ENCODE peak calls at places on chromosome 20, in four cellular contexts. D, R, P and O are unnamed samples.
A peak's percentile ranks its signal among the peaks of the same experiment; 100 is the strongest.

GRCh38 chr20:46562009-46562372 is 11.5 kb upstream of the OCSTAMP start:
- DNase-seq in R (no peak), P (no peak), D (no peak), O (no peak)

GRCh38 chr20:17417221-17417620 is 114.0 kb downstream of the BFSP1 start:
- DNase-seq in R (no peak), P (no peak), D (no peak), O (no peak)

GRCh38 chr20:33900515-33901131 is 89.5 kb downstream of the CHMP4B start:
- DNase-seq in D (no peak), P (no peak), R (no peak), O (no peak)

GRCh38 chr20:4014031-4014474 is 1.3 kb downstream of the RNF24 start:
- DNase-seq in P (peak; percentile 93), R (no peak), D (no peak), O (peak; percentile 50)

GRCh38 chr20:51759769-51760510 is 8.2 kb downstream of the ATP9A start:
- DNase-seq in P (no peak), R (no peak), D (no peak), O (no peak)

GRCh38 chr20:2626853-2627541 is 25.4 kb upstream of the NOP56 start:
- DNase-seq in R (no peak), P (no peak), D (no peak), O (no peak)

GRCh38 chr20:56630086-56630493 is 984 bp downstream of the TFAP2C start:
- DNase-seq in P (peak; percentile 93), D (no peak), R (no peak), O (no peak)

GRCh38 chr20:50724851-50725721 is 6.3 kb upstream of the PARD6B start:
- DNase-seq in D (peak; percentile 87), P (no peak), R (peak; percentile 79), O (peak; percentile 22)

GRCh38 chr20:56989516-56989915 is 276.9 kb downstream of the BMP7 start:
- DNase-seq in D (no peak), R (no peak), P (no peak), O (no peak)

GRCh38 chr20:2118783-2119182 is 17.2 kb downstream of the STK35 start:
- DNase-seq in R (no peak), P (no peak), D (no peak), O (peak; percentile 34)

GRCh38 chr20:1897486-1897885 is 2.3 kb downstream of the SIRPA start:
- DNase-seq in P (no peak), D (no peak), R (no peak), O (peak; percentile 34)

GRCh38 chr20:2558581-2559301 is 22.4 kb downstream of the TMC2 start:
- DNase-seq in D (no peak), P (no peak), R (no peak), O (no peak)

GRCh38 chr20:5096463-5096862 is 23.3 kb downstream of the PCNA start:
- DNase-seq in P (no peak), R (no peak), D (no peak), O (no peak)

GRCh38 chr20:32990426-32990825 is 13.8 kb downstream of the SUN5 start:
- DNase-seq in P (no peak), D (no peak), R (no peak), O (no peak)

GRCh38 chr20:36812601-36813000 is 39.0 kb upstream of the DSN1 start:
- DNase-seq in P (no peak), R (no peak), D (no peak), O (no peak)

GRCh38 chr20:34213213-34213612 is 28.0 kb upstream of the ASIP start:
- DNase-seq in P (no peak), D (no peak), R (no peak), O (peak; percentile 16)

DNA sequence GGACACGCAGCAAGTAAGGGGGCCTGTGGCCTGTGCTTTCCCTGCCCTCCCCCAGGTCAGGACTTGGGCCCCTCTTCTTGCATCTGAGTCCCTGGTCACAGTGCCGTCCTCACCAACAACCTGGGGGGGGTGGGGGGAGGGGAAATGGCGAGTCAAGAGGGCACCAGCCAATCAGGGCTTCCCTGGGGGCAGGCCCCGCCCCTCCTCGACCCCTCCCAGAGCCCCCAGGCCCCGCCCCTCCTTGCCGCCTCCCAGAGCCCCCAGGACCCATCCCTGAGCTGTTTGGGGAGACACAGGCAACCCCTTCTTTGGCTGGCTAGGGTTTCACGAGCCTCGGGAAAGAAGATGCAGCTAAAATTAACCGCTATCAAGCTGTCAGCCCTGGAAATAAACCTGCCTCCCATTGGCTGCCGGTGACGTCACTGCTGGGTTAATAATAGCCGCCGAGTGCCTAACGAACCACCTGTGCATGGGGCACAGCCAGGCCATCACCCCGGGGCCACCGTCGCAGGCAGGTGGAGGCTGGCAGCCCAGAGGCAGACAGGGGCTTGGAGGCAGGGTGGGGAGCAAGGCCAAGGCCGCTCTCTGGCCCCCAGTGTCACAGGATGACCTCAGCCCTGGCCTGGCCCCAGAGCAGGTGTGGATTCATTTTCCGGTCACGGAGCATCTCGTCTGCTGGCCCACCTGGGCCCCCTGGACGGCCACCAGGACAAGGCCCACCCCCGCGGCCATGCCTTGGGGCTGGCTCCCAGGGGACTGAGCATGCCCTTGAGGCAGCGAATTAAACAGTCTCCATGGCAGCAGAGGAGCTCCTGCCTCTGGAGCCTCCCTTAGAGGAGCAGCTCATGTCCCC is 3.2 kb upstream of the EEF1A2 start:
- DNase-seq in P (no peak), R (peak; percentile 77), D (no peak), O (no peak)
- H3K4me3 ChIP-seq in P (no peak overlapping the region), R (no peak overlapping the region), D (no peak overlapping the region), O (no peak overlapping the region)

DNA sequence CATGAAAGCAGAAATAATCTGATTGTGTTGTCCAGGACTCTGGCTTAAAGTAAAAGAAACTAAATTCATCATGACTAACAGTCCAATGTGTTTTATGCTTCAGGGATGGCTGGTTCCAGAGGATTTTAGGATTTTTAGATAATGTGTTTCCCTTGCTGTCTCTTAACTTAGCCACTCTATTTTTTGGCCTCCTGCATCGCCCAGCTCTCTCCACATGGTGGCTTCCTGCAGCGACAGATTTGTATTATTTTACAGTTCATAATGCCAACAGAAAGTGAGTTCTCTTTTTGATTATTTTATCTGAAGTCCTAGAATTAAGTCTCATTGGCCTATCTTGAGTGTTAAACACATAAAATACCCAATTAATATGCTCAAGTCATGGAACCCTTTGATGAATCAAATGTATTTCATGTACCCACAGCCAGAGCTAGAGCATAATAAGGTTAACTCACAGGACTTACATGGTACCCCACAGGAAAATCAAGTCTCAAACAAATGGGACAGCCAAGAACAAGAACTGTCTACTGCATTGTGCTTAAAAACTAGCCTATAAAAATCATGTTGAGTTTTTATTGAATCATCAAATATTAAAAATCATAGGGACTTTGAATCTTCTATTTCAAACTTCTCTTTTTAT is 582.5 kb downstream of the DOK5 start:
- DNase-seq in P (no peak), D (no peak), R (no peak), O (no peak)
- TF ChIP-seq CTCF in P (no peak), D (no peak), R (no peak), O (no peak)

GRCh38 chr20:14919473-14920157 is 582.2 kb upstream of the FLRT3 start:
- DNase-seq in R (no peak), D (no peak), P (peak; percentile 8), O (no peak)
- H3K4me3 ChIP-seq in R (no peak overlapping the region), D (no peak overlapping the region), P (no peak overlapping the region), O (no peak overlapping the region)

GRCh38 chr20:23179766-23180403 is 93.8 kb upstream of the CD93 start:
- DNase-seq in D (no peak), P (no peak), R (no peak), O (no peak)

GRCh38 chr20:23180451-23180921 is 94.4 kb upstream of the CD93 start:
- DNase-seq in R (no peak), P (no peak), D (no peak), O (no peak)

GRCh38 chr20:23174821-23175220 is 88.7 kb upstream of the CD93 start:
- DNase-seq in P (no peak), R (no peak), D (no peak), O (no peak)

DNA sequence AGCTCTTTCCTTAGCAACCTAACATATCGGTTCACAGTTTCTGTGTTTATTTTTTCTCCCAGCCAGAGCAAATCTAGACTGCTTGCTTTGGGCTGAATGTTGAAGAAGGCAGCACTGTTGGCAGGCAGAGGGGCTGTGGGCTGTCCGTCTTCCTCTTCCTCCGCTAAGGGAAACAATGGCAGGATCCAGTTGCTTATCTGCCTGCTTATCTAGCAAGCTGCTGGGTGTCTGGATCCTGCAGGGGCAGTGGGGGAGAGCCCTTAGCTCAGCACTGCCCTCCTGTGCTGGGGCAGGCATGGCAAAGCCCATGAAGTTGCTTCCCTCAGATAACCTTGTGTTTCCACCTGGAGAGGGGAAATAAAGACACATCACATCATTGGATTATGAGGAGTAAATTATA is 92.7 kb upstream of the CD93 start:
- DNase-seq in P (no peak), D (no peak), R (no peak), O (no peak)
- TF ChIP-seq CTCF in P (no peak), D (no peak), R (peak; percentile 77), O (no peak)